ENCODE peak calls at places on chromosomes 12 and 14, in eight cellular contexts. V is tibial nerve, S is GM23338, F is sigmoid colon, N is fibroblast of lung, X is AG04449, U is WERI-Rb-1, O is epithelial cell of esophagus. Q is an unnamed sample.

GRCh38 chr14:32507029-32507984 is 178.2 kb downstream of the AKAP6 start:
- DNase-seq in V (no peak), S (no peak), F (no peak), N (peak), X (peak), U (no peak), O (peak), Q (no peak)

GRCh38 chr14:103696466-103697071 is 18.7 kb downstream of the XRCC3 start:
- DNase-seq in V (no peak), S (no peak), F (peak), N (peak), X (no peak), U (no peak), O (no peak), Q (no peak)

GRCh38 chr14:75690010-75690409 is 29.0 kb downstream of the TTLL5 start:
- DNase-seq in V (no peak), S (no peak), F (no peak), N (no peak), X (no peak), U (no peak), O (no peak), Q (no peak)

GRCh38 chr12:79409562-79409961 is 281.2 kb downstream of the PAWR start:
- DNase-seq in V (no peak), S (no peak), F (no peak), N (peak), X (no peak), U (no peak), O (peak), Q (no peak)

GRCh38 chr12:91178139-91178561 is 4.5 kb downstream of the DCN start:
- DNase-seq in V (no peak), S (peak), F (no peak), N (peak), X (no peak), U (no peak), O (peak), Q (no peak)

GRCh38 chr12:50375802-50376201 is 20.6 kb downstream of the FAM186A start:
- DNase-seq in V (no peak), S (no peak), F (no peak), N (no peak), X (no peak), U (no peak), O (no peak), Q (no peak)

GRCh38 chr12:127723236-127723635 is 543.7 kb upstream of the TMEM132C start:
- DNase-seq in V (no peak), S (no peak), F (no peak), N (no peak), X (no peak), U (peak), O (no peak), Q (peak)

GRCh38 chr14:68703093-68703492 is 89.8 kb downstream of the ZFP36L1 start:
- DNase-seq in V (no peak), S (no peak), F (peak), N (peak), X (no peak), U (no peak), O (peak), Q (no peak)

GRCh38 chr12:64801381-64801780 is 23.1 kb upstream of the TBC1D30 start:
- DNase-seq in V (no peak), S (peak), F (no peak), N (peak), X (no peak), U (no peak), O (no peak), Q (no peak)

GRCh38 chr12:12645485-12645884 is 33.8 kb downstream of the CREBL2 start:
- DNase-seq in V (no peak), S (peak), F (no peak), N (peak), X (no peak), U (no peak), O (peak), Q (no peak)

GRCh38 chr14:58865520-58866281 is 227.9 kb downstream of the DACT1 start:
- DNase-seq in V (no peak), S (no peak), F (no peak), N (peak), X (no peak), U (no peak), O (no peak), Q (no peak)

GRCh38 chr12:47556219-47556618 is 149.6 kb downstream of the RPAP3 start:
- DNase-seq in V (no peak), S (peak), F (no peak), N (no peak), X (no peak), U (no peak), O (peak), Q (no peak)

GRCh38 chr12:56146492-56147460 is 5.6 kb upstream of the MYL6B start:
- DNase-seq in V (no peak), S (no peak), F (no peak), N (peak), X (no peak), U (no peak), O (no peak), Q (no peak)

GRCh38 chr12:63151898-63152700 is 1.1 kb upstream of the AVPR1A start:
- DNase-seq in V (no peak), S (peak), F (no peak), N (peak), X (no peak), U (peak), O (peak), Q (peak)

GRCh38 chr12:125351788-125352187 is 286.6 kb downstream of the AACS start:
- DNase-seq in V (no peak), S (peak), F (no peak), N (no peak), X (no peak), U (no peak), O (no peak), Q (no peak)
- TF ChIP-seq CTCF in V (no peak), S (peak), F (no peak), N (no peak), X (no peak), U (no peak), O (no peak), Q (no peak)

GRCh38 chr12:57612711-57613426 is 1.6 kb downstream of the ARHGEF25 start:
- DNase-seq in V (no peak), S (no peak), F (peak), N (no peak), X (no peak), U (no peak), O (no peak), Q (peak)
- TF ChIP-seq CTCF in V (no peak), S (no peak), F (no peak), N (no peak), X (no peak), U (no peak), O (no peak), Q (no peak)

GRCh38 chr12:6644903-6645302 is 2.3 kb downstream of the ACRBP start:
- DNase-seq in V (peak), S (peak), F (no peak), N (no peak), X (no peak), U (no peak), O (no peak), Q (no peak)
- TF ChIP-seq CTCF in V (no peak), S (peak), F (peak), N (peak), X (no peak), U (peak), O (peak), Q (no peak)

DNA sequence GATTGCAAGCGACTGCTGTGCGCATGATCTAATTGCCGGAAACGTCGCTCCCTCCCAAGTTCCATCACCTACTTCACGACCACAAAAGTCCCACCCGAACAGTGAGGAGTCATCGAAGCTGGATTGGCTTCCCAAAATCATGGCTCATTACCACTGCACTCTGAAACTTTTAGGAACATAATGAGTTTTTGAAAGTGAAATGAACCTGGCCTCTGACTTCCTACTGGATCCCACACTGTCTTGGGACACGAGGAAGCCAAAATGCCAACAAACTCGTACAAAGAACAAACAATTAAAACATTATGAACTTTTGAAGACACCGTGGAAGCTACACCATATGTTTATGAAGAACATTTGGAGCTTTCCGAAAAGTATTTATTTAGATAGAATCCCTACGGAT is 334.8 kb upstream of the TMPO start:
- DNase-seq in V (no peak), S (no peak), F (no peak), N (no peak), X (no peak), U (no peak), O (no peak), Q (no peak)
- TF ChIP-seq CTCF in V (no peak), S (no peak), F (no peak), N (no peak), X (no peak), U (no peak), O (no peak), Q (no peak)

DNA sequence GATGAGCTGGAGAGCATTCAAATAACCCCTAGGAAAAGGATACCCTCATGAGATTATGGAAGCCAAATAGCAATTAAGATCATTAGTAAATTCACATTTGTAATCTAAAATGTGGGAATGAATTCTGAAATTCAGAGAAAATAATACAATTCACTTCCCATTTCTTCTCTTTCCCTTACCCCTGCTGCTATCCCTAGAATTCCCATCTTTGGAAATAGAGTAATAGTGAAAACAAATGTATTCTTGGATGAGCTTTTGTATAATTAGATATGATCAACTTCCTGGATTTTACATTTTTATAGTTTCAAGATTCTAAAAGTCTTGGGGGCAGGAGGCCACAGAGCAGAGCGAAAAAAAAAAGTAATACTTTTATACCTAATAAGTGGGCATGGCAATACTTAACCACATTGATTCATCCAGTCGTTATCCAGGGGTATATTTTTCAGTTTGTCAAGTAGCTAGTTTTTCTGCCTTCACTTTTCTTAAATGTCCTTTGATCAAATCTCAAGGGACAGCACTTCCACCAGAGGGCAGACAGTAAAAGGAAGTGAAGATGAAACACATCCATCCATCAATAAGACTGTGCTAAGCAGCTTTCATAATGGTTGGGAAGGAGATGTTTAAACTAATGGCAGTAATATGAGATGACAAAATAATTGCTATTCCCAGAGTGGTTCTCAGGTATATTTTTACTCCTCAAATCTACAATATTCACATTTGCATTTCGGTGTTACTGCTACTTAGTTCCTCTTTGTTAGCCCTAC is 401.3 kb downstream of the DIO2 start:
- DNase-seq in V (no peak), S (peak), F (no peak), N (peak), X (no peak), U (peak), O (peak), Q (no peak)
- TF ChIP-seq CTCF in V (no peak), S (peak), F (no peak), N (no peak), X (no peak), U (peak), O (peak), Q (no peak)

DNA sequence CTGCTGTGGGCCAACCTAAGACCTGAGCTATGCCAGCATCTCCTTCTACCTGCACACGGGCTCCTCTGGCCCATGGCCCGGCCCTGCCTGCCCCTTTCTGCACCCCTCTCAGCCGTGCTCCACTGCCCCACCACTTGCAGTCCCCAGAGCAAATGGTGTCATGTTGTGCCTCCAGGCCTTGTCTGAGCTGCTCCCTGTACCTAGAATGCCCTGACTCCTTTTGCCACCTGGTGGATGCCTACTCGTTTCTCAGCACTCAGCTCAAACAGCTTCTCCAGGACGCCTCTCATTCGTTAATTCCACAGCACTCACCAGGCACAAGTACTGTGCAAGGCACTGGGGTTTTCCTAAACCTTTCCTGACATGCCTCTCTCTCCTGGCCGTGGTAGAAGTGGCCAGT is 63.2 kb upstream of the PNMA1 start:
- DNase-seq in V (no peak), S (no peak), F (peak), N (no peak), X (no peak), U (no peak), O (peak), Q (no peak)
- TF ChIP-seq CTCF in V (no peak), S (no peak), F (no peak), N (no peak), X (no peak), U (no peak), O (peak), Q (no peak)

GRCh38 chr12:38555620-38556596 is 239.3 kb downstream of the ALG10B start:
- DNase-seq in V (no peak), S (peak), F (no peak), N (no peak), X (no peak), U (no peak), O (peak), Q (no peak)
- TF ChIP-seq CTCF in V (no peak), S (no peak), F (no peak), N (no peak), X (no peak), U (no peak), O (no peak), Q (no peak)

GRCh38 chr14:49892636-49893308 is at the start of gene ARF6:
- DNase-seq in V (peak), S (peak), F (peak), N (peak), X (peak), U (peak), O (peak), Q (peak)
- TF ChIP-seq CTCF in V (peak), S (no peak), F (no peak), N (no peak), X (peak), U (peak), O (no peak), Q (no peak)

Q was measured in glutamatergic neuron.